ENCODE peak calls at places on chromosomes 7 and 10, in eight cellular contexts. W is activated CD4-positive, CD25-positive, alpha-beta regulatory T cell; U is HCEC 1CT; G is NCI-H345; J is kidney tubule cell; O is type B pancreatic cell; T is activated CD8-positive, alpha-beta T cell treated with anti-CD3 and anti-CD28 coated beads, Interleukin-2, amount 10 ng/mL, durations not matched to agents 7 days and 5 days; V is activated CD4-positive, alpha-beta memory T cell treated with anti-CD3 and anti-CD28 coated beads, Interleukin-2, amount 10 ng/mL, durations not matched to agents 7 days and 5 days. C is an unnamed sample.

GRCh38 chr10:28077889-28078288 is 79.0 kb upstream of the ODAD2 start:
- DNase-seq in V (no peak), J (peak), T (no peak), O (no peak), U (peak), G (no peak), W (no peak), C (no peak)

GRCh38 chr7:81956520-81956919 is 186.7 kb upstream of the HGF start:
- DNase-seq in U (peak), J (peak), O (no peak), W (no peak), T (no peak), G (no peak), V (no peak), C (no peak)

GRCh38 chr10:44862006-44862751 is 49.0 kb upstream of the TMEM72 start:
- DNase-seq in V (no peak), T (no peak), J (no peak), G (no peak), U (no peak), W (no peak), O (peak), C (no peak)

GRCh38 chr7:142581341-142581740 is 167.9 kb upstream of the PRSS1 start:
- DNase-seq in W (no peak), V (peak), U (no peak), J (peak), T (peak), O (no peak), G (no peak), C (no peak)

GRCh38 chr7:43058271-43059066 is 54.0 kb upstream of the HECW1 start:
- DNase-seq in W (no peak), V (no peak), U (no peak), G (peak), T (no peak), J (no peak), O (no peak), C (no peak)

GRCh38 chr10:7488418-7488829 is 77.6 kb upstream of the SFMBT2 start:
- DNase-seq in O (no peak), J (peak), V (no peak), T (no peak), U (no peak), W (no peak), G (no peak), C (no peak)

GRCh38 chr7:25124485-25125136 is 449 bp downstream of the CYCS start:
- DNase-seq in T (peak), W (no peak), U (peak), G (peak), J (peak), O (no peak), V (peak), C (no peak)

GRCh38 chr10:1735562-1735961 is 1.8 kb downstream of the ADARB2 start:
- DNase-seq in G (no peak), O (no peak), V (no peak), J (no peak), U (no peak), T (no peak), W (no peak), C (no peak)

GRCh38 chr7:158268851-158269535 is 318.6 kb downstream of the PTPRN2 start:
- DNase-seq in V (no peak), T (no peak), W (no peak), O (no peak), J (no peak), G (no peak), U (no peak), C (no peak)

GRCh38 chr10:124378817-124379510 is 39.8 kb downstream of the OAT start:
- DNase-seq in T (no peak), W (no peak), V (no peak), U (no peak), O (no peak), J (peak), G (peak), C (no peak)